ENCODE peak calls at places on chromosomes 1 and 21, in five cellular contexts. G, H, Q, F and U are unnamed samples.

GRCh38 chr1:109112056-109112651 is 1.8 kb upstream of the ELAPOR1 start:
- DNase-seq in G (peak; percentile 34), H (no peak), Q (peak; percentile 39), F (no peak), U (no peak)

GRCh38 chr1:227542153-227543120 is 20.9 kb upstream of the ZNF678 start:
- DNase-seq in G (peak; percentile 93), H (no peak), Q (peak; percentile 92), F (peak; percentile 95), U (peak; percentile 93)

GRCh38 chr1:2317230-2318065 is 73.9 kb downstream of the MORN1 start:
- DNase-seq in G (no peak), H (no peak), Q (no peak), F (no peak), U (no peak)

GRCh38 chr1:248416226-248416625 is 13.4 kb downstream of the OR2T1 start:
- DNase-seq in G (no peak), H (no peak), Q (no peak), F (no peak), U (no peak)

GRCh38 chr1:112514901-112515300 is 6.1 kb downstream of the WNT2B start:
- DNase-seq in G (no peak), H (no peak), Q (no peak), F (no peak), U (no peak)

GRCh38 chr1:212822956-212823355 is 24.5 kb downstream of the SPATA45 start:
- DNase-seq in G (no peak), H (no peak), Q (no peak), F (no peak), U (no peak)

GRCh38 chr1:182713939-182714338 is 29.6 kb upstream of the RGS8 start:
- DNase-seq in G (no peak), H (no peak), Q (no peak), F (no peak), U (no peak)

GRCh38 chr1:153845158-153845557 is 70.0 kb downstream of the SLC27A3 start:
- DNase-seq in G (no peak), H (no peak), Q (no peak), F (no peak), U (no peak)

GRCh38 chr1:156488566-156489165 is 11.9 kb downstream of the MEF2D start:
- DNase-seq in G (no peak), H (no peak), Q (peak; percentile 89), F (no peak), U (no peak)

GRCh38 chr1:56190975-56191768 is 388.2 kb downstream of the PLPP3 start:
- DNase-seq in G (no peak), H (no peak), Q (no peak), F (peak; percentile 47), U (no peak)

GRCh38 chr21:41360072-41360821 is 1.6 kb upstream of the MX2 start:
- DNase-seq in G (peak; percentile 65), H (no peak), Q (no peak), F (peak; percentile 77), U (peak; percentile 42)

GRCh38 chr1:99801584-99801983 is 35.1 kb upstream of the FRRS1 start:
- DNase-seq in G (no peak), H (no peak), Q (no peak), F (no peak), U (no peak)

GRCh38 chr1:194355488-194356106 is 1169.2 kb upstream of the B3GALT2 start:
- DNase-seq in G (no peak), H (no peak), Q (no peak), F (no peak), U (no peak)

GRCh38 chr1:201750934-201751333 is 78.0 kb upstream of the IPO9 start:
- DNase-seq in G (peak; percentile 78), H (no peak), Q (no peak), F (no peak), U (no peak)

GRCh38 chr1:79575424-79575823 is 568.9 kb upstream of the ADGRL4 start:
- DNase-seq in G (no peak), H (no peak), Q (no peak), F (no peak), U (no peak)

GRCh38 chr1:152410028-152410427 is 4.0 kb downstream of the CRNN start:
- DNase-seq in G (no peak), H (no peak), Q (no peak), F (no peak), U (no peak)

GRCh38 chr1:3673381-3674099 is 21.2 kb downstream of the TP73 start:
- DNase-seq in G (no peak), H (no peak), Q (peak; percentile 90), F (no peak), U (no peak)

GRCh38 chr1:233439721-233440120 is 112.2 kb downstream of the MAP3K21 start:
- DNase-seq in G (no peak), H (no peak), Q (no peak), F (no peak), U (no peak)

GRCh38 chr1:60461889-60462595 is 388.5 kb upstream of the C1orf87 start:
- DNase-seq in G (no peak), H (no peak), Q (no peak), F (no peak), U (no peak)

GRCh38 chr21:38489729-38490128 is 8.5 kb downstream of the ERG start:
- DNase-seq in G (no peak), H (no peak), Q (no peak), F (no peak), U (no peak)

GRCh38 chr1:236168716-236169429 is 26.5 kb downstream of the GPR137B start:
- DNase-seq in G (no peak), H (peak; percentile 92), Q (peak; percentile 84), F (peak; percentile 67), U (no peak)

GRCh38 chr21:15343066-15343465 is 278.3 kb upstream of the NRIP1 start:
- DNase-seq in G (no peak), H (no peak), Q (no peak), F (no peak), U (no peak)

GRCh38 chr1:162022626-162023025 is 1.0 kb downstream of the OLFML2B start:
- DNase-seq in G (no peak), H (no peak), Q (no peak), F (no peak), U (no peak)

GRCh38 chr1:162021124-162021523 is 2.5 kb downstream of the OLFML2B start:
- DNase-seq in G (no peak), H (no peak), Q (no peak), F (no peak), U (no peak)

GRCh38 chr1:162023181-162023546 is 505 bp downstream of the OLFML2B start:
- DNase-seq in G (no peak), H (no peak), Q (no peak), F (no peak), U (no peak)

GRCh38 chr1:162026906-162027305 is 3.2 kb upstream of the OLFML2B start:
- DNase-seq in G (no peak), H (no peak), Q (no peak), F (no peak), U (no peak)

GRCh38 chr1:162023547-162024501 is at the start of gene OLFML2B:
- DNase-seq in G (peak; percentile 86), H (peak; percentile 61), Q (peak; percentile 34), F (peak; percentile 83), U (peak; percentile 84)
- TF ChIP-seq CTCF in G (peak; percentile 5), H (peak; percentile 50), Q (no peak), F (peak; percentile 18), U (peak; percentile 51)

DNA sequence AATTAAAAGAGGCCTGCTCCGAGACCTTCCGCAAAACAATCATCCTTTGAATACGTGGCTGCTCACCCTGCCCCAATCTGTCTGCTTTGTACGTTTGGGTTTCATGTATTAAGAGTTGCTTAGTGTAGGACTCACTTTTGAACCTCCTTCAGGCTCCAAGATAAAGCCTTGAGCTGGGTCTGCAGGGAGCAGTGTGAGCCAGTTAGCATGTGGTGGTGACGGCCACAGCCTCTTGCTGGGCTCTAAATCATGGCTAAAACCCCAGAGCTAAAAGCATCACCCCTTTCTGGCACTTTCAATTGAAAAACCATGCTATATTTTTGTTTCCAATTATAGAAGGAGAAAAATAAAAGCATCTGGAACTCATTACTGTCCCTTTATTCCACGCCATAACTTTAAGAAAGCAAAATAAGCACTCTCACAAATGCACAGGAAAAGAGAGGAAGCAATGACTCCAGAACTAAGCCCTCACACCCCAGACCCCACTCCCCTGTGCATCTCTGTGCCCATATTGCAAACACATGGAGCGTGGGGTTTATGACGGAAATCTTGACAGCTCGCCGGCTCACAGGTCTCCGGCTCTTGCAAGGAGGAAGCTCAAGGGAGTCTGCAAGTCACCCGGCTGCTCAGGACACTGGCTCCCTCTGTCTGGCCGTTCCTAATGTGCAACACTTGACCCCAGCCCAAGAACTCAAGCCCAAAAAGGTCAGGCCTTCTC is 135.5 kb downstream of the MIS18A start:
- DNase-seq in G (no peak), H (no peak), Q (peak; percentile 31), F (peak; percentile 61), U (no peak)
- TF ChIP-seq CTCF in G (no peak), H (no peak), Q (peak; percentile 6), F (no peak), U (no peak)

GRCh38 chr1:9065213-9065751 is 4.2 kb downstream of the SLC2A5 start:
- DNase-seq in G (no peak), H (no peak), Q (no peak), F (no peak), U (no peak)

GRCh38 chr1:9069324-9070100 is at the start of gene SLC2A5:
- DNase-seq in G (no peak), H (no peak), Q (peak; percentile 96), F (peak; percentile 86), U (no peak)

GRCh38 chr1:9068971-9069323 is 488 bp downstream of the SLC2A5 start:
- DNase-seq in G (no peak), H (no peak), Q (peak; percentile 48), F (no peak), U (no peak)

GRCh38 chr1:9070421-9071015 is 1.1 kb upstream of the SLC2A5 start:
- DNase-seq in G (no peak), H (no peak), Q (no peak), F (no peak), U (no peak)

GRCh38 chr1:9066945-9067807 is 2.3 kb downstream of the SLC2A5 start:
- DNase-seq in G (peak; percentile 72), H (peak; percentile 35), Q (peak; percentile 35), F (peak; percentile 86), U (no peak)
- TF ChIP-seq CTCF in G (no peak), H (no peak), Q (no peak), F (no peak), U (no peak)

DNA sequence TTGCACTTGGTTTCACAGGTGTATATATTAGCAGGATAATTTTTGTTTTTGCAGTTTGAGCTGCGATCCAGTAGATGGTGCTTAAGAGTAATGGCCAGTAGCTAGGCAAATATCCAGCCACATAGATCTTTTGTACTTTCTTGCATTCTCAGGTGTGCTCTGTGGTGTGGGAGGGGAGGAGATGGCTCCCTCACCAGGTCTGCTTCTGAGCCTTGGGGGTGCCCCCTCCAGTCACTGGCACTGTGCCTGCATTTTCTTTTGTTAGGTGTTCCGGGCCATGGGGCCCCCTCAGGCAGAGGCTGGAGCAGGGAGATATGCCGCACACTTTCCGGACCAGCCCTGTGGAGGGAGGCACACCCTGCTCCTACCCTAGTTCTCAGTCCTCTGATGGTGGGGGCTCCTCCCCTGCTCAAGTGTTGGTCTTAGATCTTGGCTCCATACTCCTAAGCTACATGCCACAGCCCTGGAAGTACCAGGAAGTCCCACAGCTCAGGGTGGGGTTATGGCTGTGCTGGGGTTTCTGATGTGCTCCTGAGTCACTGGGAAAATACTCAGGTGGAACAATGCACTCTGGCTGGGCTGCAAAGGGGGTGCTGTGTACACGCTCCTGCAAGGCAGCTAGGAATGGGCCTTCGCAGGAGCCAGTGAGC is 197.6 kb upstream of the DMRTA2 start:
- DNase-seq in G (no peak), H (no peak), Q (no peak), F (no peak), U (no peak)
- TF ChIP-seq CTCF in G (no peak), H (peak; percentile 78), Q (peak; percentile 9), F (peak; percentile 10), U (peak; percentile 52)